ENCODE peak calls at places on chromosomes 1 and 21, in eight cellular contexts. H is stimulated activated CD4-positive, alpha-beta T cell treated with anti-CD3 and anti-CD28 coated beads, Interleukin-12 subunit alpha, Interleukin-12 subunit beta, amount 100 ng/mL, for 4 hours; Q is GM10248; R is memory B cell; S is RWPE1; U is H54; T is stromal cell of bone marrow; I is choroid plexus epithelial cell. M is an unnamed sample.

GRCh38 chr1:151282883-151283725 is 1.0 kb downstream of the ZNF687 start:
- DNase-seq in R (no peak), U (no peak), S (peak; percentile 33), Q (peak; percentile 59), H (no peak), T (no peak), I (no peak), M (no peak)

GRCh38 chr1:41239988-41240610 is 2.0 kb downstream of the SCMH1 start:
- DNase-seq in S (peak; percentile 16), T (peak; percentile 60), H (no peak), R (no peak), U (no peak), I (peak; percentile 87), Q (no peak), M (no peak)

GRCh38 chr1:229768232-229768631 is 142.2 kb downstream of the URB2 start:
- DNase-seq in T (no peak), S (no peak), U (no peak), Q (no peak), H (no peak), R (no peak), I (no peak), M (no peak)

GRCh38 chr1:63653971-63654370 is 60.8 kb downstream of the PGM1 start:
- DNase-seq in S (no peak), T (no peak), U (no peak), R (no peak), H (no peak), I (no peak), Q (no peak), M (no peak)

GRCh38 chr1:84298688-84299535 is 2.6 kb upstream of the SAMD13 start:
- DNase-seq in U (no peak), I (peak; percentile 12), S (peak; percentile 34), Q (peak; percentile 64), T (no peak), H (peak; percentile 23), R (peak; percentile 7), M (no peak)

GRCh38 chr21:37424987-37425386 is 58.4 kb downstream of the DYRK1A start:
- DNase-seq in T (no peak), S (no peak), R (no peak), H (no peak), Q (no peak), I (no peak), U (no peak), M (no peak)

GRCh38 chr1:41338820-41339219 is 22.4 kb upstream of the FOXO6 start:
- DNase-seq in T (no peak), H (no peak), Q (no peak), R (no peak), I (no peak), U (no peak), S (no peak), M (no peak)

GRCh38 chr1:102085896-102086295 is 89.2 kb upstream of the OLFM3 start:
- DNase-seq in U (no peak), I (no peak), Q (no peak), S (no peak), H (no peak), R (no peak), T (no peak), M (no peak)

GRCh38 chr1:20717452-20718342 is at the start of gene KIF17:
- DNase-seq in R (peak; percentile 73), H (peak; percentile 64), S (peak; percentile 75), Q (peak; percentile 83), I (peak; percentile 83), T (peak; percentile 57), U (no peak), M (peak; percentile 29)